ENCODE peak calls at places on chromosomes 1 and 21, in ten cellular contexts. M is Daoy; L is pancreas; B is NCI-H510A treated with DMSO at 0.1 percent for 48 hours; C is renal cortical epithelial cell; S is stimulated activated CD4-positive, alpha-beta T cell treated with anti-CD3 and anti-CD28 coated beads, Interleukin-1b, Interleukin-23, amount 100 ng/mL, for 48 hours; F is activated naive CD8-positive, alpha-beta T cell treated with anti-CD3 and anti-CD28 coated beads, Interleukin-2, amount 50 U/mL, for 24 hours; J is HFFc6; O is NCI-H1436; K is Caki2. V is an unnamed sample.

GRCh38 chr1:64537942-64538341 is 68.0 kb downstream of the CACHD1 start:
- DNase-seq in M (no peak), L (no peak), B (no peak), C (peak; percentile 49), S (no peak), F (no peak), J (no peak), O (no peak), K (peak; percentile 36), V (no peak)

GRCh38 chr1:153790282-153790995 is 15.2 kb downstream of the SLC27A3 start:
- DNase-seq in M (no peak), L (no peak), B (peak; percentile 84), C (no peak), S (no peak), F (no peak), J (peak; percentile 48), O (no peak), K (no peak), V (no peak)

GRCh38 chr1:30818568-30819243 is 61.1 kb upstream of the LAPTM5 start:
- DNase-seq in M (no peak), L (no peak), B (no peak), C (no peak), S (no peak), F (no peak), J (no peak), O (no peak), K (no peak), V (no peak)

GRCh38 chr1:200624679-200625335 is 4.3 kb upstream of the KIF14 start:
- DNase-seq in M (no peak), L (no peak), B (no peak), C (no peak), S (no peak), F (no peak), J (no peak), O (no peak), K (no peak), V (no peak)

GRCh38 chr1:214901718-214902117 is 180.8 kb upstream of the KCNK2 start:
- DNase-seq in M (peak; percentile 32), L (no peak), B (no peak), C (peak; percentile 13), S (no peak), F (no peak), J (peak; percentile 64), O (no peak), K (peak; percentile 35), V (peak; percentile 96)

GRCh38 chr1:4745560-4745959 is 91.2 kb downstream of the AJAP1 start:
- DNase-seq in M (peak; percentile 7), L (no peak), B (no peak), C (peak; percentile 6), S (no peak), F (peak; percentile 2), J (no peak), O (no peak), K (peak; percentile 0), V (no peak)

GRCh38 chr1:41754540-41754939 is 164.2 kb downstream of the HIVEP3 start:
- DNase-seq in M (no peak), L (no peak), B (no peak), C (no peak), S (peak; percentile 32), F (peak; percentile 60), J (no peak), O (no peak), K (no peak), V (no peak)

GRCh38 chr1:169511339-169512028 is 25.7 kb upstream of the SLC19A2 start:
- DNase-seq in M (peak; percentile 51), L (no peak), B (no peak), C (peak; percentile 93), S (no peak), F (no peak), J (peak; percentile 73), O (no peak), K (no peak), V (peak; percentile 98)

GRCh38 chr1:113938192-113938591 is 9.1 kb downstream of the HIPK1 start:
- DNase-seq in M (no peak), L (no peak), B (no peak), C (no peak), S (no peak), F (no peak), J (no peak), O (no peak), K (no peak), V (no peak)

GRCh38 chr1:171142451-171143121 is 42.5 kb upstream of the FMO2 start:
- DNase-seq in M (peak; percentile 2), L (no peak), B (peak; percentile 92), C (no peak), S (no peak), F (no peak), J (peak; percentile 33), O (peak; percentile 79), K (no peak), V (no peak)

GRCh38 chr1:93448983-93449805 is 1.3 kb downstream of the FNBP1L start:
- DNase-seq in M (peak; percentile 42), L (peak; percentile 49), B (peak; percentile 88), C (peak; percentile 84), S (no peak), F (no peak), J (peak; percentile 22), O (peak; percentile 10), K (peak; percentile 41), V (peak; percentile 48)

GRCh38 chr1:211616231-211617031 is 37.5 kb upstream of the SLC30A1 start:
- DNase-seq in M (no peak), L (peak; percentile 45), B (no peak), C (no peak), S (no peak), F (no peak), J (no peak), O (no peak), K (no peak), V (no peak)

GRCh38 chr21:32757804-32758203 is 13.8 kb downstream of the PAXBP1 start:
- DNase-seq in M (no peak), L (no peak), B (no peak), C (no peak), S (no peak), F (no peak), J (no peak), O (no peak), K (no peak), V (no peak)

V was measured in bronchial epithelial cell.